ENCODE peak calls at places on chromosomes 7 and 10, in five cellular contexts. U, T, E, Y and Q are unnamed samples.

GRCh38 chr7:877312-878232 is 1.2 kb downstream of the GET4 start:
- DNase-seq in U (no peak), T (no peak), E (peak; percentile 23), Y (peak; percentile 68), Q (no peak)

GRCh38 chr7:50739744-50740455 is 42.8 kb downstream of the GRB10 start:
- DNase-seq in U (no peak), T (no peak), E (no peak), Y (no peak), Q (no peak)

GRCh38 chr7:17774701-17775288 is 165.5 kb downstream of the SNX13 start:
- DNase-seq in U (no peak), T (no peak), E (no peak), Y (no peak), Q (no peak)

GRCh38 chr10:80684217-80684616 is 146.5 kb downstream of the SH2D4B start:
- DNase-seq in U (no peak), T (no peak), E (no peak), Y (peak; percentile 58), Q (no peak)

GRCh38 chr7:54967384-54967783 is 51.4 kb upstream of the EGFR start:
- DNase-seq in U (no peak), T (no peak), E (peak; percentile 22), Y (no peak), Q (no peak)

GRCh38 chr10:21823617-21824016 is 179.9 kb downstream of the DNAJC1 start:
- DNase-seq in U (no peak), T (no peak), E (no peak), Y (no peak), Q (no peak)

GRCh38 chr7:150481207-150481920 is 30.9 kb downstream of the GIMAP8 start:
- DNase-seq in U (no peak), T (no peak), E (no peak), Y (no peak), Q (no peak)

GRCh38 chr7:95916573-95917371 is 144.4 kb downstream of the DYNC1I1 start:
- DNase-seq in U (peak; percentile 3), T (peak; percentile 2), E (peak; percentile 52), Y (peak; percentile 57), Q (peak; percentile 27)

GRCh38 chr7:94491410-94491809 is 18.2 kb upstream of the CASD1 start:
- DNase-seq in U (no peak), T (no peak), E (no peak), Y (no peak), Q (no peak)

GRCh38 chr7:131039836-131040235 is 287.8 kb upstream of the MKLN1 start:
- DNase-seq in U (no peak), T (no peak), E (no peak), Y (no peak), Q (no peak)

GRCh38 chr7:42315631-42316030 is 78.6 kb upstream of the GLI3 start:
- DNase-seq in U (no peak), T (no peak), E (no peak), Y (no peak), Q (no peak)

GRCh38 chr7:17166824-17167379 is 131.6 kb upstream of the AHR start:
- DNase-seq in U (no peak), T (peak; percentile 17), E (no peak), Y (no peak), Q (no peak)

GRCh38 chr10:96352587-96352986 is 6.2 kb downstream of the OPALIN start:
- DNase-seq in U (no peak), T (no peak), E (no peak), Y (no peak), Q (no peak)

GRCh38 chr10:3482200-3482993 is 302.6 kb downstream of the KLF6 start:
- DNase-seq in U (peak; percentile 51), T (no peak), E (peak; percentile 30), Y (no peak), Q (no peak)

GRCh38 chr7:110534241-110534931 is 556.5 kb upstream of the LRRN3 start:
- DNase-seq in U (no peak), T (no peak), E (peak; percentile 4), Y (peak; percentile 55), Q (no peak)

GRCh38 chr7:140673063-140673769 is 471 bp downstream of the ADCK2 start:
- DNase-seq in U (no peak), T (peak; percentile 65), E (no peak), Y (peak; percentile 89), Q (peak; percentile 59)

GRCh38 chr7:91168766-91169518 is 95.3 kb upstream of the FZD1 start:
- DNase-seq in U (no peak), T (no peak), E (no peak), Y (peak; percentile 59), Q (no peak)

GRCh38 chr10:102642553-102643345 is 1.5 kb upstream of the TRIM8 start:
- DNase-seq in U (no peak), T (no peak), E (peak; percentile 50), Y (peak; percentile 62), Q (no peak)

GRCh38 chr10:29810816-29811215 is 176.0 kb upstream of the SVIL start:
- DNase-seq in U (no peak), T (no peak), E (no peak), Y (no peak), Q (no peak)

GRCh38 chr10:12130237-12130872 is 878 bp downstream of the SEC61A2 start:
- DNase-seq in U (peak; percentile 40), T (peak; percentile 38), E (peak; percentile 71), Y (peak; percentile 78), Q (peak; percentile 35)

GRCh38 chr10:102682981-102683380 is 31.2 kb downstream of the ARL3 start:
- DNase-seq in U (no peak), T (no peak), E (no peak), Y (no peak), Q (no peak)

GRCh38 chr7:30896041-30896440 is 15.6 kb upstream of the AQP1 start:
- DNase-seq in U (no peak), T (no peak), E (no peak), Y (no peak), Q (no peak)

GRCh38 chr7:25208525-25209221 is 19.6 kb downstream of the NPVF start:
- DNase-seq in U (no peak), T (no peak), E (no peak), Y (no peak), Q (no peak)

GRCh38 chr7:139886899-139887298 is 57.8 kb downstream of the TBXAS1 start:
- DNase-seq in U (no peak), T (no peak), E (no peak), Y (no peak), Q (no peak)

DNA sequence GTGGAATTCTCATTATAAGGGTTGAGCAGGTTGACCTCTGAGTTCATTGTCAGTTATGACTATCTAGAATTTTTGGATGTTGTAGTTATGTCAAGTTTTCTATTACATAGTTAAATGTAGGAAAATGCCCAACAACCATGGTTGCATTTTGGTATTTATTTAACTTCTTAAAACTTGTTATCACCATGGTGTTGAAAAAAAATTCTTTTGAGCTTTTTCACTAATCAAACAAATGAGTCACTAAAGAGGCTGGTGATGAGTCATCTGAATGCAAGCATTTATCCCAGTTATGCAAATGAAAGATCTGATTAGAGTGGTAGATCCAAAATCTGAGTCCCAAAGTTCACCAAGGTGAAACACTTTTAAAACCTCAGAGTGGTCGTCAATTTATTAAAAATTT is 624.7 kb upstream of the IGFBP3 start:
- DNase-seq in U (no peak), T (no peak), E (peak; percentile 64), Y (no peak), Q (no peak)
- TF ChIP-seq POLR2AphosphoS5 in U (no peak), T (no peak), E (no peak), Y (no peak), Q (no peak)

GRCh38 chr10:17439552-17439951 is 14.8 kb downstream of the ST8SIA6 start:
- DNase-seq in U (no peak), T (no peak), E (no peak), Y (no peak), Q (no peak)
- TF ChIP-seq TAF1 in U (no peak), T (no peak), E (no peak), Y (no peak), Q (no peak)

DNA sequence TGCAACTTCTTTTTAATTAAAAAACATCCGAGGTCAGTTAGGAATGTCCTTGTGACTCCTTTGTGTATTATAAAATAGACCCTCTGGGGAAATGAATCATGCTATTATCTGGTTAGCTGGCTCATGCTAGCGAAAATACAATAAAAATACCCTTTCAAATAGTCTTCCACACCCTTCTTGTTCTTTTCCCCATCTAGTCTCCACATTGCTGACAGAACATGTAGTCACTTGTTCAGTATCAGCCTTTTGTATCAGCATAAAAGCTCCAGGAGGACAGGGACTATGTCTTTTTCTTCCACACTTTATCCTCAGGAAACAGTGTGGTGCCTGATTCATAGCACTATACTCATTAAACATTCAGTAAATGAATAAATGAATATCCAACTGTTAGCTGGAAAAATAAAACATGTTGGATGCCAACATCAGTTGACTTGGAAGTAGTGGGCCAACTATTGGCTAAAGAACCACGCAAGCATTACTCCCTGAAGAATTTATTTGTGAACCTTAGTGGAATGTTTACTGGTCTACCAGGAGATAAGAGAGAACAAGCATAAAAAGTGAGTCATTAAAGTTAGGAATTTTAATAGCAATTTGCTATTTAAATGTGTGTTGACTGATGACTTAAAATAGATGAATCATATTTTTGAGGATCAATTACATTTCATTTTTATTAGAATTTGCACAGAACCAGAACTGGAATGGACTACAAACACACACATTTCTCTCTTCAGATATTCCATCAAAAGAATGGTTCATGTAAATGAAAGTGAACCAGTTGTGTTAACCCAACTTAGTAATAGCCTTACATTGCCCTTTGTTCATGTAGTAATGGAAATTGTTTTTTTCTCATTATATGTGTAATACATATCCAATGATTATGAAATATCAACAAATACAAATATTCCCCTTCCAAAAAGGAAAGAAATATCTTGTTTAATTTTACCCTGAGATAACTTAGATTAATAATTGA is 129.6 kb downstream of the DKK1 start:
- DNase-seq in U (no peak), T (no peak), E (peak; percentile 13), Y (no peak), Q (no peak)
- TF ChIP-seq POLR2AphosphoS5 in U (no peak), T (no peak), E (no peak), Y (no peak), Q (no peak)

DNA sequence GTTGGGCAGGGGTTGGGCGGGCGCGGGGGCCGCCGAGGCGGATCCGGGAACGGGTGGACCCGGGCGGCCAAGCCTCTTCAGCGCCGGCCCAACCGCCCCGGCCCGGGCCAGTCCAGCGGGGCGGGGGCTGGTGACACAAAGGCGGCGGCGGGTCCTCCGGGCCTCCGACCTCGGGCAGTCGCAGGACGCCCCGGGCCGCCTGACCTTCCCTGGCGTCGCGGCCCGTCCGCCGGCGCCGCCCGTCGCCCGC is 54.2 kb downstream of the METTL2B start:
- DNase-seq in U (no peak), T (no peak), E (no peak), Y (no peak), Q (no peak)
- TF ChIP-seq TAF1 in U (no peak), T (no peak), E (no peak), Y (no peak), Q (no peak)

DNA sequence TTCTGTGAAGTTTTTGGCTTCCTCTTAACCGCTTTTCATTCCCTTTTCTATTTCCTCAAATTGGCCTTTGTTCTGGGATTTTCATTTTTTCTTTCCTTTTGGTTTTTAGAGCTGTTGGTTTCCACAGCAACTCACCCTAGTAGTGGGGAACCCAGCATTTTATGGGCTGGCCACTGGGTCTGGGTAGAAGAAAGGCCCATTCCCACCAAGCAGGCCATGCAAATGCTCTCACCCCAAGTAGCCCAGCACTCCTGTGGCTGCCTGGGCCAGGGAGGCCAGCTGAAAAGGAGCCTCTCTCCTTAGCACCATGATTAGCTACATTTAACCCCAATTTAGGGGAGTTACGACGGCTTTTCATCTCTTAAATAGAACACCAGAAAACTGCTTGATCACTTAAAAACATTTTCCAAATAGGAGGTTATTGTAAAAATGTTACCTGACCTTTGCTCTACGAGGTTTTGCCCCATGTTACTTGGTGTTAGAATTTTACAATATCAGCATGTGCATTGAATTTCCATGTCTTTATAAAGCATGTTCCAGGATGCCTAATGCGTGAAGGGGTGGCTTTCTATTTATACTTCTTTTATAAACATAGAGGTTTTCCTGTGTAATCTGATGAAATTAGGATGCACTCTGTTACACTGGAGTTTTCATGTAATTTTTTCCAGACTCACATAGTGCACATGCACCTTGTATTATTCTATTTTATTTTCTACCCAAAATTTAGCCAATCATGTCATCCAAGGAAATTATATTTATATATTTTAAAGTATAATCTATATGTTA is 75.4 kb downstream of the FAM171A1 start:
- DNase-seq in U (no peak), T (no peak), E (no peak), Y (no peak), Q (no peak)
- TF ChIP-seq POLR2AphosphoS5 in U (no peak), T (no peak), E (no peak), Y (no peak), Q (no peak)